ENCODE peak calls at places on chromosomes 2 and 18, in four cellular contexts. One of them, this sample, is unnamed.

GRCh38 chr2:126891681-126892500 is 6.8 kb upstream of the TEX51 start:
- DNase-seq in HepG2: no peak
- DNase-seq in GM12878: no peak
- DNase-seq in H1: no peak
- DNase-seq in this sample: no peak

GRCh38 chr2:32479224-32479623 is 122.4 kb downstream of the BIRC6 start:
- DNase-seq in HepG2: no peak
- DNase-seq in GM12878: no peak
- DNase-seq in H1: no peak
- DNase-seq in this sample: no peak

GRCh38 chr18:10726198-10727068 is 200.6 kb downstream of the NAPG start:
- DNase-seq in HepG2: no peak
- DNase-seq in GM12878: no peak
- DNase-seq in H1: no peak
- DNase-seq in this sample: no peak

GRCh38 chr2:203688798-203689197 is 17.6 kb upstream of the CD28 start:
- DNase-seq in HepG2: no peak
- DNase-seq in GM12878: peak; percentile 68
- DNase-seq in H1: no peak
- DNase-seq in this sample: peak; percentile 3

GRCh38 chr2:64838817-64839216 is 150.4 kb upstream of the SLC1A4 start:
- DNase-seq in HepG2: no peak
- DNase-seq in GM12878: no peak
- DNase-seq in H1: no peak
- DNase-seq in this sample: no peak

GRCh38 chr2:182924311-182924710 is 57.9 kb upstream of the FRZB start:
- DNase-seq in HepG2: no peak
- DNase-seq in GM12878: no peak
- DNase-seq in H1: no peak
- DNase-seq in this sample: no peak

GRCh38 chr2:27703638-27704341 is 40.1 kb downstream of the SLC4A1AP start:
- DNase-seq in HepG2: peak; percentile 80
- DNase-seq in GM12878: peak; percentile 40
- DNase-seq in H1: peak; percentile 77
- DNase-seq in this sample: peak; percentile 83

GRCh38 chr2:168317282-168317681 is 69.9 kb upstream of the STK39 start:
- DNase-seq in HepG2: no peak
- DNase-seq in GM12878: no peak
- DNase-seq in H1: no peak
- DNase-seq in this sample: no peak

GRCh38 chr18:52046842-52047241 is 293.2 kb upstream of the DCC start:
- DNase-seq in HepG2: no peak
- DNase-seq in GM12878: no peak
- DNase-seq in H1: no peak
- DNase-seq in this sample: no peak

GRCh38 chr2:73952499-73953446 is 26.1 kb downstream of the DGUOK start:
- DNase-seq in HepG2: no peak
- DNase-seq in GM12878: no peak
- DNase-seq in H1: no peak
- DNase-seq in this sample: no peak

GRCh38 chr18:60277855-60278480 is 94.6 kb downstream of the MC4R start:
- DNase-seq in HepG2: no peak
- DNase-seq in GM12878: no peak
- DNase-seq in H1: no peak
- DNase-seq in this sample: no peak

GRCh38 chr2:147433822-147434221 is 411.0 kb upstream of the ACVR2A start:
- DNase-seq in HepG2: no peak
- DNase-seq in GM12878: no peak
- DNase-seq in H1: no peak
- DNase-seq in this sample: no peak

GRCh38 chr2:113376935-113377445 is 60.5 kb upstream of the ZNG1B start:
- DNase-seq in HepG2: no peak
- DNase-seq in GM12878: peak; percentile 34
- DNase-seq in H1: no peak
- DNase-seq in this sample: no peak

GRCh38 chr2:20378891-20379519 is 28.4 kb upstream of the PUM2 start:
- DNase-seq in HepG2: peak; percentile 80
- DNase-seq in GM12878: no peak
- DNase-seq in H1: peak; percentile 34
- DNase-seq in this sample: peak; percentile 23

GRCh38 chr2:190088917-190089316 is 26.4 kb upstream of the MSTN start:
- DNase-seq in HepG2: peak; percentile 73
- DNase-seq in GM12878: peak; percentile 20
- DNase-seq in H1: no peak
- DNase-seq in this sample: peak; percentile 71

GRCh38 chr18:78890388-78890787 is 89.2 kb upstream of the SALL3 start:
- DNase-seq in HepG2: no peak
- DNase-seq in GM12878: no peak
- DNase-seq in H1: no peak
- DNase-seq in this sample: no peak

GRCh38 chr2:29193111-29193510 is 77.9 kb downstream of the CLIP4 start:
- DNase-seq in HepG2: no peak
- DNase-seq in GM12878: no peak
- DNase-seq in H1: no peak
- DNase-seq in this sample: no peak

GRCh38 chr18:50659091-50660003 is 99.5 kb downstream of the MAPK4 start:
- DNase-seq in HepG2: peak; percentile 28
- DNase-seq in GM12878: no peak
- DNase-seq in H1: no peak
- DNase-seq in this sample: no peak

GRCh38 chr2:20592106-20593071 is 58.5 kb downstream of the HS1BP3 start:
- DNase-seq in HepG2: peak; percentile 67
- DNase-seq in GM12878: no peak
- DNase-seq in H1: no peak
- DNase-seq in this sample: no peak

GRCh38 chr18:48663096-48663930 is 124.5 kb downstream of the CTIF start:
- DNase-seq in HepG2: no peak
- DNase-seq in GM12878: no peak
- DNase-seq in H1: no peak
- DNase-seq in this sample: no peak

GRCh38 chr2:14642499-14642898 is 10.0 kb downstream of the LRATD1 start:
- DNase-seq in HepG2: no peak
- DNase-seq in GM12878: no peak
- DNase-seq in H1: no peak
- DNase-seq in this sample: no peak

GRCh38 chr2:130357864-130358263 is 2.0 kb downstream of the PTPN18 start:
- DNase-seq in HepG2: no peak
- DNase-seq in GM12878: no peak
- DNase-seq in H1: no peak
- DNase-seq in this sample: no peak

GRCh38 chr2:63029058-63029457 is 21.6 kb upstream of the OTX1 start:
- DNase-seq in HepG2: no peak
- DNase-seq in GM12878: no peak
- DNase-seq in H1: no peak
- DNase-seq in this sample: no peak

GRCh38 chr2:75475049-75475448 is 85.7 kb downstream of the EVA1A start:
- DNase-seq in HepG2: no peak
- DNase-seq in GM12878: no peak
- DNase-seq in H1: no peak
- DNase-seq in this sample: no peak

GRCh38 chr18:49031511-49032188 is 80.9 kb upstream of the SMAD7 start:
- DNase-seq in HepG2: no peak
- DNase-seq in GM12878: no peak
- DNase-seq in H1: no peak
- DNase-seq in this sample: no peak

GRCh38 chr18:38077219-38077618 is 511.6 kb upstream of the CELF4 start:
- DNase-seq in HepG2: no peak
- DNase-seq in GM12878: no peak
- DNase-seq in H1: no peak
- DNase-seq in this sample: no peak
- TF ChIP-seq SUZ12 in HepG2: no peak
- TF ChIP-seq SUZ12 in GM12878: no peak
- TF ChIP-seq SUZ12 in H1: no peak
- TF ChIP-seq SUZ12 in this sample: no peak

DNA sequence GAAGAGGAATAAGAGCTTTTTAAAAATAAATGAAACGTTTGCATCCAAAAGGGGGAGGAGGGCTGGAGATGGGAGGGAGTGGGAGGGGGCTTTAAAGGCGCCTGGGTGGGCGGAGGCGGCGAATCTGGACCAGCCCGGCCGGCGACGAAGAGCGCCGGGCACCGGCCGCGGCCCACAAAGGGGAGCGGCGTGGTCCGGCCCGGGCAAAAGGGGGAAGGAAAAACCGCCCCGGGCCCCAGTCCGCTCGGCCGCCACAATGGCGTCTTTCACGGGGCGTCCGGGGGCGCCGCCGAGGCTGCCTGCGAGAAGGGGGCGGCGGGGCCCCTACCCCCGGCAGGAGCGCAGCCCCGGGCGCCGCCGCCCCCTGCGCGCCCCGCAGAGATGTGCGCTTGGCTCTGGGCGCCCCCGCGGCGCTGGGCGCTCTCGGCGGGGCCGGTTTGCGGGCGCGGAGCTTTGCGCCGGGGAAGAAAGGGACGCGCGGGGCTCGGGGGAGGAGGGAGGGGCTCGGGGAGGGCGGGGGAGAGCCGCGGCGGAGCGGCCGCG is 108.1 kb upstream of the KCTD1 start:
- DNase-seq in HepG2: no peak
- DNase-seq in GM12878: no peak
- DNase-seq in H1: no peak
- DNase-seq in this sample: no peak
- H3K4me3 ChIP-seq in HepG2: peak overlapping the region; percentile 62
- H3K4me3 ChIP-seq in GM12878: peak overlapping the region; percentile 69
- H3K4me3 ChIP-seq in H1: peak overlapping the region; percentile 84
- H3K4me3 ChIP-seq in this sample: peak overlapping the region; percentile 28

GRCh38 chr2:1727796-1728474 is 16.4 kb downstream of the PXDN start:
- DNase-seq in HepG2: no peak
- DNase-seq in GM12878: no peak
- DNase-seq in H1: no peak
- DNase-seq in this sample: no peak

GRCh38 chr2:1728821-1729220 is 15.5 kb downstream of the PXDN start:
- DNase-seq in HepG2: no peak
- DNase-seq in GM12878: no peak
- DNase-seq in H1: no peak
- DNase-seq in this sample: no peak

GRCh38 chr2:1729264-1729663 is 15.1 kb downstream of the PXDN start:
- DNase-seq in HepG2: no peak
- DNase-seq in GM12878: no peak
- DNase-seq in H1: no peak
- DNase-seq in this sample: no peak

GRCh38 chr2:1726558-1726957 is 17.8 kb downstream of the PXDN start:
- DNase-seq in HepG2: no peak
- DNase-seq in GM12878: no peak
- DNase-seq in H1: no peak
- DNase-seq in this sample: no peak

DNA sequence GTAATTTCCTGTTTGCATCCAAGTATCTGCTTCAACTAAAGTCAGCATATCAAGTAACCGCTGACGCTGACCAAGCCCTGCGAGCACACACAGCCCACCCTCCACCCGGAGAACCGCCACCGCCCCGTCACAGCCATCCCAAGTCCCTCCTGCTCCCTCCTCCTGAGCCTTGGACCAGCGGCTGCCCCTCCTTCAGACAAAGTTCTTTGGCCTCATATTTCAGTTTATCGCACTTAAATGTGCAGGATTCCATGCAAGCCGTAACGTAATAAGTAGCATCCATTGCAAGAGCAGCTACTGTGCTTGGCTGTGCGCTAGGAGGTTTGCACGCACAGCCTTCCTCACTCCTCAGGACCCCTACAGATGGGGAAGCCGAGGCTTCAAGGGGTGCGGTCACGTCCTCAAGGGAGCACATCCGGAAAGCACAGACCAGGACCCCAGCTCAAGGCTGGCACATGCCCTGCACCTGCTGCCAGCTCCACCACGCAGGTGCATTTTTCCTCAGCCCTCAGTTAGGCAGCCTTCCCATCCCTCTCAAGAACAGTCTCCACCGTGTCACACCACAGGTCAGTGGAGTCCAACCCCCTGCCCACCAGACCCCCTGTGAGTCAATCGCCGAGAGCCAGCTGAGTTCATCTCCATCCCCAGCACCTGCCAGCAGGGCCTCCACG is 17.1 kb downstream of the PXDN start:
- DNase-seq in HepG2: no peak
- DNase-seq in GM12878: no peak
- DNase-seq in H1: no peak
- DNase-seq in this sample: no peak
- H3K9ac ChIP-seq in HepG2: no peak overlapping the region
- H3K9ac ChIP-seq in GM12878: no peak overlapping the region
- H3K9ac ChIP-seq in H1: no peak overlapping the region
- H3K9ac ChIP-seq in this sample: no peak overlapping the region

GRCh38 chr2:212537311-212538155 is 1.1 kb downstream of the ERBB4 start:
- DNase-seq in HepG2: no peak
- DNase-seq in GM12878: no peak
- DNase-seq in H1: no peak
- DNase-seq in this sample: no peak

GRCh38 chr2:212536385-212537310 is 2.0 kb downstream of the ERBB4 start:
- DNase-seq in HepG2: no peak
- DNase-seq in GM12878: no peak
- DNase-seq in H1: no peak
- DNase-seq in this sample: no peak

GRCh38 chr2:212538156-212539144 is at the start of gene ERBB4:
- DNase-seq in HepG2: no peak
- DNase-seq in GM12878: no peak
- DNase-seq in H1: no peak
- DNase-seq in this sample: no peak

GRCh38 chr2:212539145-212539880 is 711 bp upstream of the ERBB4 start:
- DNase-seq in HepG2: no peak
- DNase-seq in GM12878: no peak
- DNase-seq in H1: peak; percentile 44
- DNase-seq in this sample: no peak

GRCh38 chr2:212540356-212540755 is 1.8 kb upstream of the ERBB4 start:
- DNase-seq in HepG2: no peak
- DNase-seq in GM12878: no peak
- DNase-seq in H1: no peak
- DNase-seq in this sample: no peak
- TF ChIP-seq SUZ12 in HepG2: no peak
- TF ChIP-seq SUZ12 in GM12878: no peak
- TF ChIP-seq SUZ12 in H1: no peak
- TF ChIP-seq SUZ12 in this sample: no peak